ENCODE peak calls at places on chromosomes 1 and 21, in five cellular contexts. R, P, Y, M and N are unnamed samples.

GRCh38 chr1:154276797-154277196 is 4.4 kb downstream of the HAX1 start:
- DNase-seq in R (no peak), P (no peak), Y (no peak), M (no peak), N (peak; percentile 28)

GRCh38 chr1:6014130-6014999 is 22.1 kb upstream of the NPHP4 start:
- DNase-seq in R (no peak), P (no peak), Y (no peak), M (no peak), N (no peak)

GRCh38 chr1:204359474-204360255 is at the start of gene PLEKHA6:
- DNase-seq in R (peak; percentile 66), P (no peak), Y (peak; percentile 42), M (no peak), N (peak; percentile 82)

GRCh38 chr1:43444827-43445225 is 8.9 kb downstream of the HYI start:
- DNase-seq in R (no peak), P (no peak), Y (peak; percentile 74), M (no peak), N (no peak)

GRCh38 chr1:58689167-58689566 is 10.7 kb downstream of the MYSM1 start:
- DNase-seq in R (no peak), P (no peak), Y (no peak), M (no peak), N (no peak)

GRCh38 chr1:234326493-234327366 is 46.5 kb upstream of the COA6 start:
- DNase-seq in R (peak; percentile 43), P (peak; percentile 62), Y (peak; percentile 71), M (peak; percentile 41), N (peak; percentile 72)

GRCh38 chr1:32431736-32432400 is 33.0 kb upstream of the ZBTB8B start:
- DNase-seq in R (no peak), P (no peak), Y (no peak), M (no peak), N (no peak)

GRCh38 chr1:110136911-110137310 is 13.4 kb upstream of the SLC6A17 start:
- DNase-seq in R (no peak), P (no peak), Y (no peak), M (no peak), N (peak; percentile 77)

GRCh38 chr1:163604391-163604790 is 282.6 kb downstream of the NUF2 start:
- DNase-seq in R (no peak), P (no peak), Y (no peak), M (no peak), N (no peak)

GRCh38 chr1:230517786-230518185 is 91.7 kb upstream of the PGBD5 start:
- DNase-seq in R (no peak), P (no peak), Y (no peak), M (no peak), N (peak; percentile 61)

GRCh38 chr1:15908597-15908996 is 61.1 kb downstream of the SPEN start:
- DNase-seq in R (no peak), P (no peak), Y (no peak), M (no peak), N (no peak)

GRCh38 chr1:98054786-98055185 is 134.0 kb upstream of the DPYD start:
- DNase-seq in R (no peak), P (no peak), Y (no peak), M (no peak), N (no peak)

GRCh38 chr1:30950700-30951099 is 42.1 kb upstream of the SDC3 start:
- DNase-seq in R (no peak), P (no peak), Y (no peak), M (no peak), N (no peak)

GRCh38 chr1:23747947-23748346 is 4.7 kb downstream of the ELOA start:
- DNase-seq in R (no peak), P (no peak), Y (no peak), M (no peak), N (no peak)

GRCh38 chr1:108028841-108029401 is 63.9 kb upstream of the VAV3 start:
- DNase-seq in R (no peak), P (no peak), Y (no peak), M (no peak), N (no peak)

GRCh38 chr1:3673381-3674099 is 21.2 kb downstream of the TP73 start:
- DNase-seq in R (no peak), P (no peak), Y (no peak), M (no peak), N (no peak)

GRCh38 chr21:15534450-15534886 is 195.3 kb upstream of the USP25 start:
- DNase-seq in R (no peak), P (no peak), Y (no peak), M (no peak), N (no peak)

GRCh38 chr1:117171900-117172501 is 38.7 kb downstream of the VTCN1 start:
- DNase-seq in R (peak; percentile 60), P (no peak), Y (no peak), M (no peak), N (no peak)

GRCh38 chr1:154463512-154463990 is 38.5 kb upstream of the TDRD10 start:
- DNase-seq in R (no peak), P (no peak), Y (no peak), M (no peak), N (no peak)

GRCh38 chr1:89974701-89975470 is 20.0 kb upstream of the ZNF326 start:
- DNase-seq in R (peak; percentile 80), P (peak; percentile 78), Y (no peak), M (no peak), N (no peak)
- TF ChIP-seq USF2 in R (no peak), P (no peak), Y (no peak), M (no peak), N (no peak)

DNA sequence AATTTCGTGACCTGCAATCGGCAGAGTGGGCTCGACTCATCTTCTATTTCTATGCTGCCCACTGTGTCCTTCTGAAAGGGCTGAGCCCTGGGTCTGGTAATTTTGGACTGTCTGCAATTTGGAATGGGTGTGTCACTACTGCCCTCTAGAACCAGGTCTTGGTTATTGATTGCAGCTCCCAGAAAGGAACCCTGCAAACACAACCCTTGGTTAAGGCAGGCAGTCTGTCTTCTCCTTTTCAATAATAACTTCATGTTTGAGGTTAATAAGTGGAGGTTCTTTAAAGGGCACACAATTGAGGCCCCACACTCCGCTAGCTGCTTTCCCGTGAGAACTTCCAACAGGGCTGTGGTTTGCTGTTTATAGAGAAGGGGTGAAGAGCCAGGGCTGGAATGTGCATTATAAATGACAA is 79.9 kb upstream of the LYST start:
- DNase-seq in R (peak; percentile 90), P (no peak), Y (no peak), M (no peak), N (no peak)
- H3K4me3 ChIP-seq in R (no peak overlapping the region), P (no peak overlapping the region), Y (no peak overlapping the region), M (no peak overlapping the region), N (no peak overlapping the region)

DNA sequence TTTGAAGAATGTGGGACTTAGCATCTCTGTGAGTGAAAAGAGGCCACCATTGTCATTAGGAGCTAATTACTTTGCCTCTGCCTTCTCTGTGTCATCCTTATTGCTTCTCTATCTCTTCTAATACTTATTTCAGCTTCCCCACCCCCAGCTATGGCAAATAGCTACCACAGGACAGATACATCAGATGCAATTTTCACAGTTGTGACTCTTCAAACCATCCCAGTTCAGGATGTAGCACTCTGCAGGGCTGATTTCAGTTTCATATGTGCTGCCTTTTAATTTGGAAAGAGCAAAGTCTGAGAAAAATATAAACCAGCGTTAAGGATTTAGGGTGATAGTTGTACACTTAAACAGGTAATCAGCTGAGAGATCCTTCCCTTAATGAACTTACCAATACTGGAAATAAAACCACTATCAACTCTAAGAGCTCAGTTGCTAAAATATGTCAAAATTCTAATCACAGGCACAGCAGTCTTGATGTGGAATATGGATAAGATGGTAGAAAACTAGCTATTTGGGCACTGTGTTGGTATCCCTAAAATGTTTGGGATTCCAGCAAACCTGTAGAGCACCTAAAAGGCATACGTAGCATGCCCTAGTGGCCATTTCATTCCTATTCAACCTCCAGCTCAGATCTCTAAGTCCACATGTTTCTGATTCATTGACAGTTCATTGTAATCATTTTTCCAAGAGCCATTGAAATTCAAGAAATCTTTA is 148.4 kb downstream of the SYT2 start:
- DNase-seq in R (no peak), P (no peak), Y (no peak), M (no peak), N (no peak)
- TF ChIP-seq CTCF in R (no peak), P (no peak), Y (no peak), M (peak; percentile 30), N (peak; percentile 20)

DNA sequence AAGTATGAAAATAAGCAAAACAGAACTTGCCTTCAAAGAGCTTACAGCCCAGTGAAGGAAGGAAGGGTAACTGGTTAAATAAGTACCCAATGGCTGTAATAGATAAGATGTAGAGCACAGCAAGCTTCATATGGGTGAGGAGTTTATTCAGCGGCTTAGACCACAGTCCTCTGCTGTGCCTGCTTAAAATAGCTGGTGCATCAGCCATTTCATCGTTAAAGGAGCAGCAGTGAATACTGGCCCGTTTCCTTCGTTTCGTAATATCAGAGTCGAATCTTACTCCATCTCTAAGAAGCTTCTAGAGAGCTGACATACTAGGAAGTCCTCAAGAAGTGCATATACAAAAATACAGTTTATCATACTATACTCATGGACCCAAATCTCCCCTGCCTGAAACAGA is 286.5 kb downstream of the NFIA start:
- DNase-seq in R (no peak), P (no peak), Y (no peak), M (no peak), N (no peak)
- TF ChIP-seq USF2 in R (no peak), P (no peak), Y (no peak), M (no peak), N (no peak)